ENCODE peak calls at places on chromosomes 16 and 17, in seven cellular contexts. D, M, E, Z, K, Q and C are unnamed samples.

GRCh38 chr17:5584971-5585794 is 874 bp upstream of the NLRP1 start:
- DNase-seq in D (peak; percentile 94), M (no peak), E (peak; percentile 88), Z (no peak), K (peak; percentile 81), Q (no peak), C (peak; percentile 76)

GRCh38 chr17:50664788-50665458 is 30.2 kb downstream of the ABCC3 start:
- DNase-seq in D (no peak), M (no peak), E (no peak), Z (no peak), K (no peak), Q (no peak), C (no peak)

GRCh38 chr16:73000020-73000906 is 47.7 kb downstream of the ZFHX3 start:
- DNase-seq in D (peak; percentile 39), M (no peak), E (peak; percentile 56), Z (peak; percentile 60), K (peak; percentile 46), Q (peak; percentile 40), C (no peak)

GRCh38 chr16:50884066-50884860 is 142.4 kb downstream of the CYLD start:
- DNase-seq in D (no peak), M (no peak), E (no peak), Z (no peak), K (no peak), Q (no peak), C (no peak)

GRCh38 chr17:13597723-13598347 is 3.9 kb downstream of the HS3ST3A1 start:
- DNase-seq in D (peak; percentile 65), M (no peak), E (peak; percentile 74), Z (no peak), K (peak; percentile 75), Q (no peak), C (peak; percentile 47)

GRCh38 chr16:75477680-75478473 is 13.4 kb upstream of the TMEM170A start:
- DNase-seq in D (no peak), M (no peak), E (no peak), Z (no peak), K (no peak), Q (no peak), C (no peak)

GRCh38 chr17:76131061-76131691 is 9.9 kb downstream of the FOXJ1 start:
- DNase-seq in D (no peak), M (no peak), E (no peak), Z (no peak), K (no peak), Q (no peak), C (no peak)

GRCh38 chr16:57482845-57483545 is 3.3 kb downstream of the DOK4 start:
- DNase-seq in D (no peak), M (peak; percentile 59), E (no peak), Z (no peak), K (no peak), Q (no peak), C (no peak)

GRCh38 chr17:65463242-65463641 is 98.2 kb downstream of the AXIN2 start:
- DNase-seq in D (peak; percentile 35), M (peak; percentile 26), E (peak; percentile 86), Z (no peak), K (peak; percentile 90), Q (no peak), C (peak; percentile 79)

GRCh38 chr17:75830168-75831031 is 13.8 kb downstream of the UNC13D start:
- DNase-seq in D (no peak), M (no peak), E (no peak), Z (no peak), K (no peak), Q (peak; percentile 64), C (no peak)

GRCh38 chr17:81870155-81870977 is 771 bp downstream of the ARHGDIA start:
- DNase-seq in D (peak; percentile 45), M (peak; percentile 40), E (peak; percentile 52), Z (no peak), K (peak; percentile 69), Q (peak; percentile 41), C (peak; percentile 69)

GRCh38 chr17:64066709-64067108 is 46.3 kb upstream of the ICAM2 start:
- DNase-seq in D (no peak), M (no peak), E (no peak), Z (no peak), K (no peak), Q (no peak), C (no peak)

GRCh38 chr16:86099326-86099725 is 200.4 kb downstream of the IRF8 start:
- DNase-seq in D (no peak), M (no peak), E (no peak), Z (no peak), K (no peak), Q (no peak), C (no peak)

GRCh38 chr16:10665166-10665565 is 29.6 kb downstream of the TEKT5 start:
- DNase-seq in D (no peak), M (no peak), E (no peak), Z (no peak), K (no peak), Q (no peak), C (no peak)

GRCh38 chr16:46549477-46549876 is 71.7 kb downstream of the SHCBP1 start:
- DNase-seq in D (no peak), M (no peak), E (no peak), Z (no peak), K (no peak), Q (no peak), C (no peak)

GRCh38 chr17:32536736-32537646 is 50.2 kb downstream of the CDK5R1 start:
- DNase-seq in D (peak; percentile 78), M (no peak), E (peak; percentile 9), Z (no peak), K (peak; percentile 22), Q (no peak), C (peak; percentile 30)

GRCh38 chr16:56767018-56767417 is 37.1 kb downstream of the NUP93 start:
- DNase-seq in D (no peak), M (no peak), E (no peak), Z (no peak), K (no peak), Q (no peak), C (no peak)

GRCh38 chr16:50611332-50611934 is 63.2 kb downstream of the NKD1 start:
- DNase-seq in D (peak; percentile 49), M (no peak), E (peak; percentile 27), Z (no peak), K (peak; percentile 39), Q (no peak), C (peak; percentile 25)

GRCh38 chr17:55264273-55264639 is 504 bp upstream of the HLF start:
- DNase-seq in D (no peak), M (no peak), E (no peak), Z (no peak), K (no peak), Q (no peak), C (no peak)

GRCh38 chr16:22397459-22397858 is 23.0 kb upstream of the CDR2 start:
- DNase-seq in D (peak; percentile 99), M (no peak), E (peak; percentile 97), Z (no peak), K (peak; percentile 90), Q (no peak), C (peak; percentile 92)

GRCh38 chr17:1999557-2000251 is 25.4 kb downstream of the RTN4RL1 start:
- DNase-seq in D (peak; percentile 39), M (peak; percentile 81), E (peak; percentile 61), Z (no peak), K (no peak), Q (peak; percentile 57), C (peak; percentile 67)

GRCh38 chr16:48365601-48366164 is 19.5 kb downstream of the SIAH1 start:
- DNase-seq in D (peak; percentile 87), M (peak; percentile 94), E (peak; percentile 84), Z (peak; percentile 81), K (peak; percentile 87), Q (peak; percentile 96), C (peak; percentile 97)

GRCh38 chr17:68383443-68384321 is 73.6 kb downstream of the WIPI1 start:
- DNase-seq in D (peak; percentile 96), M (no peak), E (peak; percentile 56), Z (no peak), K (peak; percentile 92), Q (no peak), C (peak; percentile 88)

GRCh38 chr17:29836643-29837042 is 93.4 kb downstream of the SSH2 start:
- DNase-seq in D (peak; percentile 60), M (no peak), E (peak; percentile 20), Z (no peak), K (peak; percentile 66), Q (no peak), C (peak; percentile 58)

GRCh38 chr16:68179196-68179795 is 56.6 kb downstream of the ESRP2 start:
- DNase-seq in D (peak; percentile 18), M (no peak), E (peak; percentile 62), Z (no peak), K (peak; percentile 15), Q (no peak), C (no peak)

GRCh38 chr16:87681990-87682570 is 79.8 kb downstream of the JPH3 start:
- DNase-seq in D (peak; percentile 72), M (no peak), E (peak; percentile 79), Z (no peak), K (peak; percentile 56), Q (no peak), C (peak; percentile 82)
- TF ChIP-seq CTCF in D (peak; percentile 47), M (no peak), E (peak; percentile 46), Z (no peak), K (peak; percentile 36), Q (no peak), C (peak; percentile 43)

GRCh38 chr16:595942-596735 is 6.3 kb downstream of the RAB40C start:
- DNase-seq in D (no peak), M (no peak), E (no peak), Z (no peak), K (no peak), Q (no peak), C (no peak)

GRCh38 chr16:603221-603620 is 13.4 kb downstream of the RAB40C start:
- DNase-seq in D (no peak), M (no peak), E (no peak), Z (no peak), K (no peak), Q (no peak), C (no peak)

GRCh38 chr16:598823-599739 is 9.2 kb downstream of the RAB40C start:
- DNase-seq in D (no peak), M (peak; percentile 42), E (no peak), Z (no peak), K (no peak), Q (no peak), C (no peak)

GRCh38 chr16:596736-597060 is 6.8 kb downstream of the RAB40C start:
- DNase-seq in D (no peak), M (no peak), E (no peak), Z (no peak), K (no peak), Q (no peak), C (no peak)

DNA sequence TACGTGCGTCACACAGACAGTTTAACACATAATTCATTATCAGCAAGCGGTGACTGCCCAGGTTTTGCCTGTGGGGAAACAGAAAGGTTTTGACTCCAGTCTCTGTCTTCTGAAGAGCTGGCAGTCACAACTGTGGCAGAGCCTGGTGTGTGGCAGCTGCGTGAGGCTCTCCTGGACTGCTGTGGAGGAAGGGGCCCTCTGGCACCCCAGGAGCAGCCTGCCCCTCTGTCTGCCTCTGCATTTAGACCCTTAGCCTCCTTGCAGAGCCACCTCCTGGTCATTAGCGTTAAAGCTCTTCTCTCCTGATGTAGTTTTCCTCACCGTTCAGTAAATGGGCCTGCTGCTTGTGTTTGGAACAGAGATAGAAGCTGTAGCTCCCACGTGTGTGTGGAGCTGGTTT is 10.9 kb downstream of the RAB40C start:
- DNase-seq in D (no peak), M (no peak), E (no peak), Z (no peak), K (no peak), Q (no peak), C (no peak)
- TF ChIP-seq CTCF in D (peak; percentile 25), M (no peak), E (peak; percentile 26), Z (no peak), K (peak; percentile 16), Q (no peak), C (peak; percentile 37)

GRCh38 chr17:58096892-58097291 is 13.7 kb downstream of the DYNLL2 start:
- DNase-seq in D (peak; percentile 3), M (no peak), E (no peak), Z (no peak), K (no peak), Q (no peak), C (no peak)
- TF ChIP-seq CTCF in D (no peak), M (no peak), E (peak; percentile 10), Z (no peak), K (peak; percentile 22), Q (no peak), C (no peak)

GRCh38 chr17:410674-411401 is 58.2 kb upstream of the RPH3AL start:
- DNase-seq in D (peak; percentile 36), M (no peak), E (peak; percentile 28), Z (no peak), K (peak; percentile 35), Q (no peak), C (no peak)
- TF ChIP-seq CTCF in D (peak; percentile 4), M (no peak), E (no peak), Z (no peak), K (peak; percentile 1), Q (no peak), C (no peak)